ENCODE peak calls at places on chromosomes 12 and 14, in five cellular contexts. U is tibial nerve, R is stomach, J is ovary, I is suprapubic skin. M is an unnamed sample.

GRCh38 chr12:67413577-67413976 is 144.4 kb downstream of the CAND1 start:
- DNase-seq in U (no peak), R (no peak), J (no peak), I (no peak), M (no peak)

GRCh38 chr12:3728686-3729085 is 24.2 kb downstream of the CRACR2A start:
- DNase-seq in U (no peak), R (peak; percentile 33), J (no peak), I (no peak), M (no peak)

GRCh38 chr14:23550827-23551265 is 719 bp downstream of the ZFHX2 start:
- DNase-seq in U (no peak), R (no peak), J (no peak), I (no peak), M (peak; percentile 27)

GRCh38 chr12:43444940-43445564 is 107.0 kb downstream of the ADAMTS20 start:
- DNase-seq in U (peak; percentile 53), R (peak; percentile 51), J (no peak), I (no peak), M (peak; percentile 17)

GRCh38 chr14:97846156-97846555 is 1049.0 kb downstream of the VRK1 start:
- DNase-seq in U (no peak), R (no peak), J (no peak), I (no peak), M (no peak)

GRCh38 chr14:60720391-60720790 is 3.8 kb downstream of the SIX4 start:
- DNase-seq in U (no peak), R (no peak), J (no peak), I (no peak), M (no peak)

GRCh38 chr12:6047249-6048227 is 76.9 kb downstream of the VWF start:
- DNase-seq in U (no peak), R (no peak), J (no peak), I (no peak), M (no peak)

GRCh38 chr14:79265366-79265765 is 945.9 kb downstream of the DIO2 start:
- DNase-seq in U (no peak), R (no peak), J (no peak), I (no peak), M (no peak)

GRCh38 chr12:442235-442884 is 17.4 kb upstream of the B4GALNT3 start:
- DNase-seq in U (peak; percentile 64), R (peak; percentile 69), J (peak; percentile 39), I (no peak), M (peak; percentile 46)

GRCh38 chr12:80175307-80175930 is 76.1 kb downstream of the OTOGL start:
- DNase-seq in U (no peak), R (no peak), J (no peak), I (no peak), M (no peak)

GRCh38 chr14:92949496-92950192 is 26.7 kb downstream of the CHGA start:
- DNase-seq in U (no peak), R (no peak), J (no peak), I (no peak), M (no peak)

GRCh38 chr12:116693259-116694227 is 44.3 kb downstream of the SPRING1 start:
- DNase-seq in U (no peak), R (peak; percentile 35), J (no peak), I (peak; percentile 69), M (peak; percentile 61)

GRCh38 chr12:84840356-84840755 is 72.2 kb downstream of the SLC6A15 start:
- DNase-seq in U (no peak), R (no peak), J (no peak), I (no peak), M (no peak)

GRCh38 chr14:20801726-20802125 is 918 bp downstream of the RNASE1 start:
- DNase-seq in U (no peak), R (peak; percentile 66), J (peak; percentile 25), I (no peak), M (peak; percentile 41)

GRCh38 chr12:5580911-5581488 is 149.1 kb downstream of the NTF3 start:
- DNase-seq in U (no peak), R (no peak), J (no peak), I (no peak), M (no peak)

GRCh38 chr14:70894868-70895267 is 12.4 kb upstream of the PCNX1 start:
- DNase-seq in U (no peak), R (no peak), J (no peak), I (no peak), M (no peak)

GRCh38 chr14:76647699-76648298 is 113.5 kb upstream of the VASH1 start:
- DNase-seq in U (peak; percentile 14), R (no peak), J (no peak), I (no peak), M (peak; percentile 10)

GRCh38 chr12:127770123-127770522 is 496.8 kb upstream of the TMEM132C start:
- DNase-seq in U (no peak), R (no peak), J (no peak), I (no peak), M (no peak)

GRCh38 chr12:105466901-105467598 is 136.6 kb downstream of the C12orf75 start:
- DNase-seq in U (no peak), R (no peak), J (no peak), I (no peak), M (no peak)

GRCh38 chr14:90844321-90844720 is 28.1 kb upstream of the TTC7B start:
- DNase-seq in U (no peak), R (no peak), J (no peak), I (no peak), M (no peak)

GRCh38 chr14:102230481-102231210 is 74.3 kb downstream of the MOK start:
- DNase-seq in U (no peak), R (no peak), J (no peak), I (no peak), M (no peak)

GRCh38 chr14:37061697-37062096 is 110.7 kb downstream of the SLC25A21 start:
- DNase-seq in U (no peak), R (no peak), J (no peak), I (no peak), M (no peak)

GRCh38 chr12:49548481-49548821 is 9.6 kb downstream of the KCNH3 start:
- DNase-seq in U (no peak), R (no peak), J (no peak), I (no peak), M (no peak)

GRCh38 chr12:52305921-52306705 is 14.8 kb upstream of the KRT81 start:
- DNase-seq in U (no peak), R (no peak), J (no peak), I (no peak), M (no peak)

GRCh38 chr12:116423053-116423452 is 136.1 kb upstream of the MAP1LC3B2 start:
- DNase-seq in U (no peak), R (no peak), J (no peak), I (no peak), M (no peak)

GRCh38 chr12:115639667-115640012 is 637.9 kb downstream of the MED13L start:
- DNase-seq in U (no peak), R (no peak), J (no peak), I (no peak), M (no peak)

GRCh38 chr12:47236109-47236714 is 156.5 kb upstream of the AMIGO2 start:
- DNase-seq in U (no peak), R (no peak), J (no peak), I (no peak), M (no peak)

GRCh38 chr12:94714378-94714777 is 64.0 kb upstream of the TMCC3 start:
- DNase-seq in U (no peak), R (no peak), J (no peak), I (no peak), M (no peak)

GRCh38 chr12:13362260-13362841 is 165.8 kb downstream of the EMP1 start:
- DNase-seq in U (peak; percentile 38), R (peak; percentile 85), J (no peak), I (no peak), M (peak; percentile 82)

GRCh38 chr14:100875126-100875525 is 28.4 kb downstream of the RTL1 start:
- DNase-seq in U (no peak), R (no peak), J (peak; percentile 10), I (no peak), M (no peak)
- H3K36me3 ChIP-seq in U (no peaks in the 10 kb centered on the region), R (no peaks in the 10 kb centered on the region), J (no peaks in the 10 kb centered on the region), I (no peaks in the 10 kb centered on the region), M (no peaks in the 10 kb centered on the region)

DNA sequence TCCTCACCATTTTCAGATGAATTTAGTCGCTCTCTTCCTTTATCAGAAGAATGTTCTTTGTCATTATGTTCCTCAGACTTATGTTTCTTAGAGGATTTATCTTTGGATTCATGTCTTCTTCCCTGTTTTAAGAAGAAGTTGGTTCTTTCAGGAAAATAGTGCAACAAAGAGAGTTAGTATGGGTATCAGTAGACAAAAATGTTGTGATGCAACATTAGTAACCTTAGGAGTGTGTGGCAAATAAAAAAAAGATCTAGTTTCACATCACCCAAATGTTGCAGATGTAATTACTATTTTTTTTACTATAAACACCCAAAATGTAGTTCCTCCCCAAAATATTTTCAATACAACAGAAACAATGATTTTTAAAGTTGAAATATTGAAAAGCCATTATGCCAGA is 7.8 kb downstream of the RSRC2 start:
- DNase-seq in U (no peak), R (no peak), J (no peak), I (no peak), M (no peak)
- H3K27ac ChIP-seq in U (no peak overlapping the region), R (no peak overlapping the region), J (no peak overlapping the region), I (no peak overlapping the region), M (no peak overlapping the region)

DNA sequence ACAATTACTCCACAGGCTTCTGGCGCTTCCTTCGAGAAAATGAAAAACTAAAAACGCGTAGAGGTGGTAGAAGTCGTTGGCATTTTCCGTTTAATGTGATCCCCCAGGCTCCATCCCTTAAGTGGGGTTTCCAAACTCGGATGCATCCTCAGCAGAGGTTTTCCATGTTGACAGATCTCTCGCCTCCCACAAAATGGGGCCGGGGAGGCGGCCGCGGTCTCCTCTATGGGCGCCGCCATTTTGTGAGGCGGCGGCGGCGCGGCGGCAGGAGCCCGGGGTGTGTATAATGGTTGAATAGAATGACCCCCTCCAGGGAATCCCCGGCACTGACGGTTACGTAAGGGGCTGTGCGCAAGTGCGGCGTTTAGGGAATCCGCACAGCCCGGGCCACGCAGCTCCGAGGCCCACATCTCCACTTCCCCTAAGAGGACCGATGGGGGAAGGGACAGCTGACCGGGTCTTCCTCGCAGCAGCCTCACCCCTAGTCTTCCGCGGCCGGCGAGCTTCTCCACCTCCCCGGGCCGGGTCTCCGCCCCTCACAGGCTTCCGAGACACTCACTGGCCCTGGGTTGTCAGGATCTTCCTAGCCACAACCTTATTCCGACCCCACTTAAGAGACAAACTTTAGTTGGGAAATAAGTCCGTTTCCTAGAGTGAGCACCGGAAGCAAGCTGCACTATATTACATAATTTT is 2.1 kb upstream of the ARID2 start:
- DNase-seq in U (peak; percentile 90), R (peak; percentile 91), J (peak; percentile 93), I (peak; percentile 95), M (peak; percentile 95)
- TF ChIP-seq EP300 in U (peak; percentile 96), R (no peak), J (no peak), I (no peak), M (peak; percentile 78)

GRCh38 chr12:121812320-121812871 is 8.6 kb downstream of the SETD1B start:
- DNase-seq in U (peak; percentile 27), R (peak; percentile 87), J (peak; percentile 76), I (no peak), M (peak; percentile 83)
- H3K36me3 ChIP-seq in U (peaks cover 82% of the 10 kb centered on the region), R (peaks cover 74% of the 10 kb centered on the region), J (no peaks in the 10 kb centered on the region), I (peaks cover 72% of the 10 kb centered on the region), M (peaks cover 30% of the 10 kb centered on the region)

GRCh38 chr12:122005252-122005651 is 16.4 kb upstream of the BCL7A start:
- DNase-seq in U (no peak), R (no peak), J (no peak), I (no peak), M (no peak)
- H3K27ac ChIP-seq in U (no peak overlapping the region), R (no peak overlapping the region), J (no peak overlapping the region), I (no peak overlapping the region), M (no peak overlapping the region)